ENCODE peak calls at places on chromosomes 5 and 9, in six cellular contexts. J is H9, L is IMR-90, Y is mesenchymal stem cell, O is H1, A is trophoblast cell. D is an unnamed sample.

GRCh38 chr5:126656397-126657007 is 55.8 kb downstream of the PHAX start:
- DNase-seq in J (no peak), L (peak), Y (peak), O (no peak), A (no peak), D (peak)

GRCh38 chr9:134089972-134090371 is 22.1 kb upstream of the BRD3 start:
- DNase-seq in J (no peak), L (no peak), Y (no peak), O (no peak), A (no peak), D (no peak)

GRCh38 chr9:30932226-30932625 is 1452.2 kb upstream of the ACO1 start:
- DNase-seq in J (no peak), L (no peak), Y (no peak), O (no peak), A (peak), D (no peak)

GRCh38 chr5:157740211-157740610 is 3.3 kb upstream of the LSM11 start:
- DNase-seq in J (peak), L (no peak), Y (peak), O (no peak), A (peak), D (no peak)

GRCh38 chr5:43210570-43210969 is 18.5 kb downstream of the NIM1K start:
- DNase-seq in J (no peak), L (no peak), Y (no peak), O (no peak), A (no peak), D (no peak)

GRCh38 chr5:168104811-168105481 is 186.5 kb upstream of the WWC1 start:
- DNase-seq in J (peak), L (no peak), Y (no peak), O (no peak), A (no peak), D (no peak)

GRCh38 chr9:84839538-84839937 is 170.0 kb downstream of the NTRK2 start:
- DNase-seq in J (no peak), L (no peak), Y (peak), O (no peak), A (peak), D (no peak)

GRCh38 chr9:70205366-70206020 is 53.3 kb upstream of the SMC5 start:
- DNase-seq in J (no peak), L (no peak), Y (no peak), O (no peak), A (peak), D (no peak)

GRCh38 chr9:77534376-77535057 is 113.6 kb downstream of the GNA14 start:
- DNase-seq in J (peak), L (no peak), Y (no peak), O (no peak), A (no peak), D (no peak)

GRCh38 chr5:170774831-170775230 is 8.7 kb upstream of the GABRP start:
- DNase-seq in J (peak), L (no peak), Y (no peak), O (no peak), A (no peak), D (no peak)

GRCh38 chr5:147558826-147559225 is 49.0 kb upstream of the DPYSL3 start:
- DNase-seq in J (peak), L (peak), Y (peak), O (no peak), A (no peak), D (no peak)

GRCh38 chr9:19151425-19152159 is 24.3 kb upstream of the PLIN2 start:
- DNase-seq in J (no peak), L (no peak), Y (no peak), O (no peak), A (peak), D (no peak)

GRCh38 chr5:61734966-61735365 is 402.9 kb downstream of the ZSWIM6 start:
- DNase-seq in J (no peak), L (no peak), Y (no peak), O (no peak), A (no peak), D (no peak)

GRCh38 chr9:137298983-137299521 is 3.0 kb downstream of the NRARP start:
- DNase-seq in J (peak), L (no peak), Y (no peak), O (no peak), A (no peak), D (no peak)
- H3K23ac ChIP-seq in J (no peak), L (no peak), Y (no peak), O (no peak), A (no peak), D (no peak)

GRCh38 chr5:149576021-149576420 is 5.3 kb upstream of the ARHGEF37 start:
- DNase-seq in J (no peak), L (no peak), Y (no peak), O (no peak), A (no peak), D (no peak)

GRCh38 chr5:149578896-149579295 is 2.4 kb upstream of the ARHGEF37 start:
- DNase-seq in J (no peak), L (no peak), Y (no peak), O (no peak), A (no peak), D (no peak)

GRCh38 chr5:149572170-149572569 is 9.1 kb upstream of the ARHGEF37 start:
- DNase-seq in J (no peak), L (no peak), Y (no peak), O (no peak), A (no peak), D (no peak)

GRCh38 chr5:149572576-149573231 is 8.6 kb upstream of the ARHGEF37 start:
- DNase-seq in J (no peak), L (no peak), Y (no peak), O (no peak), A (no peak), D (no peak)

DNA sequence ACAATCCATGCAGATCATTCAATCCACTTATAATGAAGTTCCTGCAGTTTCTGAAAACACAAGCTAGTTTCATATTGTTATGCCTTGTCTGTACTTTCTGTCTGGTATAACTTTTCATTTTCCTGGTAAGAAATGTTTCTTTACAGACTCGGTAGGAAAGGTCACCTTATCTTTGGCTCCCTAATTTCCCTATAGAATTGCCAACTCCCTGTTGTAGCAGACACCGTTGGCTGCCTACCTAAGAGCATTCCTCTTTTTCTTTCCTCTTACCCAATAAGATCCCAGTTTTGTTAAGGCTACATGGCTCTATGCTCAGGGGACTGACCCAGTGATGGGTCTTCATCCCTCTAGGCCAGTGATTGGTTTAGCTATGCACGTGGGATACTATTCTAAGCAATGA is 6.2 kb upstream of the ARHGEF37 start:
- DNase-seq in J (no peak), L (no peak), Y (no peak), O (no peak), A (no peak), D (no peak)
- H2AFZ ChIP-seq in J (no peak), L (no peak), Y (no peak), O (no peak), A (no peak), D (no peak)

GRCh38 chr9:35658894-35659220 is 765 bp downstream of the CCDC107 start:
- DNase-seq in J (no peak), L (peak), Y (peak), O (no peak), A (peak), D (no peak)

GRCh38 chr9:35656841-35657326 is 935 bp downstream of the RMRP start:
- DNase-seq in J (no peak), L (no peak), Y (no peak), O (no peak), A (no peak), D (no peak)

GRCh38 chr9:35657327-35658143 is at the start of gene RMRP:
- DNase-seq in J (peak), L (peak), Y (peak), O (peak), A (peak), D (peak)

GRCh38 chr9:35659340-35659739 is 1.2 kb downstream of the CCDC107 start:
- DNase-seq in J (no peak), L (peak), Y (peak), O (no peak), A (peak), D (no peak)

GRCh38 chr9:35658144-35658893 is at the start of gene CCDC107:
- DNase-seq in J (peak), L (peak), Y (peak), O (no peak), A (peak), D (peak)
- H3K18ac ChIP-seq in J (peak), L (peak), Y (peak), O (peak), A (peak), D (peak)

GRCh38 chr9:129110740-129111142 is at the start of gene CRAT:
- DNase-seq in J (peak), L (peak), Y (peak), O (peak), A (peak), D (peak)
- H3K23ac ChIP-seq in J (no peak), L (peak), Y (peak), O (no peak), A (no peak), D (peak)

GRCh38 chr9:137222190-137223077 is at the start of gene RNF208:
- DNase-seq in J (peak), L (no peak), Y (peak), O (no peak), A (no peak), D (no peak)
- H2AFZ ChIP-seq in J (no peak), L (peak), Y (peak), O (no peak), A (peak), D (peak)

DNA sequence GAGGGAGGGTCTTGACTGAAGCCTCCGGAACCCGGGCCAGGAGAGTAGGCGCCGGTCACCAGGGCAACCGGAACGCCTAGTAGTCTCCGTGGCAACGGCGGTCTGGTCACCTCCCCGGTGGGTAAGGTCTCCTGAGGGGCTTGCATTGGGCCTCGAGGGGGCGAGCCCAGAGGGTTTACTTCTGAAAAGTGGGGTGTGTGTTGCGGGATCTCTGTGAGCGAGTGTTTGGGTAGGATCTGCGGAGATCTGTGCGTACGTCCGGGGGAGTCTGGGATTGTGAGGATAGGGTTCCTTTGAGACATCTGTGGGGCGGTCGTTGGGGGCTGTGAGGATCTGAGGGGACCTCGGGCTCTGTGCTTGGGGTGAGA is at the start of gene FAM221B:
- DNase-seq in J (peak), L (no peak), Y (no peak), O (no peak), A (no peak), D (peak)
- H3K18ac ChIP-seq in J (peak), L (peak), Y (peak), O (peak), A (peak), D (peak)

GRCh38 chr9:97984188-97985057 is 1.3 kb downstream of the ANP32B start:
- DNase-seq in J (peak), L (peak), Y (peak), O (no peak), A (peak), D (peak)
- H3K23ac ChIP-seq in J (no peak), L (peak), Y (no peak), O (no peak), A (no peak), D (peak)

GRCh38 chr5:174589011-174589410 is 135.4 kb upstream of the MSX2 start:
- DNase-seq in J (no peak), L (no peak), Y (no peak), O (no peak), A (peak), D (no peak)

GRCh38 chr5:174590820-174591219 is 133.6 kb upstream of the MSX2 start:
- DNase-seq in J (no peak), L (no peak), Y (no peak), O (no peak), A (no peak), D (no peak)

GRCh38 chr5:174585472-174585871 is 138.9 kb upstream of the MSX2 start:
- DNase-seq in J (no peak), L (no peak), Y (no peak), O (no peak), A (no peak), D (no peak)

DNA sequence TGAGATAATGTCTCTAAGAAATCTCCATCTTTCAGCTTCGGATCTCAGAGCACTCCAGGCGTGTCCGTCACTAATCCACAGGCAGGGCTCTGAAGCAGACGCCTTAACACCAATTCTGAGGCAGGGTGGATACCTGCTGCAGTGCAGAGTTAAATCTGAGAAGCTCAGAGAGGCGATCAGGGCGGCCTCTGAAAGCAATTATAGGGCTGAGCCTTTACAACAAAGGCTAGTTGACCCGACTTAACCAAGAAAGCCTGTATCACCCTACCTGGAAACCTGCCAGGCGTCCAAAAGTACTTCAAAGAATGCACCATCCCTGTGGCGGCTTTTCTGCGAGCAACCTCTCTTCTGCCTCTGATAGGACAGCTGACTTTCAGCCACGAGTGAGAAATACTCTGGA is 134.8 kb upstream of the MSX2 start:
- DNase-seq in J (no peak), L (no peak), Y (no peak), O (no peak), A (peak), D (no peak)
- H2AFZ ChIP-seq in J (no peak), L (no peak), Y (no peak), O (no peak), A (no peak), D (no peak)

GRCh38 chr9:114611516-114612271 is 603 bp downstream of the TMEM268 start:
- DNase-seq in J (peak), L (peak), Y (peak), O (no peak), A (peak), D (no peak)
- H3K18ac ChIP-seq in J (peak), L (no peak), Y (peak), O (no peak), A (peak), D (peak)

GRCh38 chr9:1328341-1328740 is 278.2 kb downstream of the DMRT2 start:
- DNase-seq in J (no peak), L (no peak), Y (no peak), O (no peak), A (no peak), D (no peak)
- H3K23ac ChIP-seq in J (no peak), L (no peak), Y (no peak), O (no peak), A (no peak), D (no peak)